ENCODE peak calls at places on chromosomes 6 and 20, in nine cellular contexts. C is endothelial cell of umbilical vein, L is upper lobe of left lung, X is breast epithelium, A is suprapubic skin, Q is GM23338, Y is K562, Z is transverse colon, D is stomach. W is an unnamed sample.
A peak's percentile ranks its signal among the peaks of the same experiment; 100 is the strongest.

GRCh38 chr20:1269235-1269634 is 3.1 kb downstream of the SNPH start:
- DNase-seq in C (no peak), L (no peak), X (no peak), A (no peak), Q (no peak), Y (no peak), Z (no peak), D (no peak), W (no peak)

GRCh38 chr20:56748476-56749377 is 119.6 kb downstream of the TFAP2C start:
- DNase-seq in C (no peak), L (no peak), X (peak; percentile 48), A (no peak), Q (no peak), Y (no peak), Z (no peak), D (no peak), W (no peak)

GRCh38 chr20:49318091-49318429 is 40.2 kb upstream of the ZNFX1 start:
- DNase-seq in C (no peak), L (no peak), X (no peak), A (no peak), Q (peak; percentile 42), Y (no peak), Z (no peak), D (no peak), W (no peak)

GRCh38 chr6:15464211-15464725 is 198.6 kb downstream of the DTNBP1 start:
- DNase-seq in C (peak; percentile 22), L (no peak), X (no peak), A (no peak), Q (peak; percentile 77), Y (peak; percentile 63), Z (peak; percentile 47), D (peak; percentile 55), W (no peak)

GRCh38 chr6:14726816-14727493 is 518.9 kb upstream of the JARID2 start:
- DNase-seq in C (no peak), L (no peak), X (no peak), A (no peak), Q (no peak), Y (no peak), Z (no peak), D (no peak), W (no peak)

GRCh38 chr6:39452306-39452705 is 129.8 kb upstream of the KCNK16 start:
- DNase-seq in C (no peak), L (no peak), X (no peak), A (no peak), Q (no peak), Y (no peak), Z (no peak), D (no peak), W (no peak)

GRCh38 chr20:7301807-7302206 is 534.3 kb downstream of the BMP2 start:
- DNase-seq in C (no peak), L (no peak), X (no peak), A (no peak), Q (peak; percentile 2), Y (no peak), Z (no peak), D (no peak), W (no peak)

GRCh38 chr6:138614151-138614550 is 114.9 kb upstream of the NHSL1 start:
- DNase-seq in C (no peak), L (no peak), X (no peak), A (no peak), Q (no peak), Y (no peak), Z (no peak), D (no peak), W (no peak)

GRCh38 chr6:138521800-138522199 is 22.5 kb upstream of the NHSL1 start:
- DNase-seq in C (peak; percentile 34), L (no peak), X (no peak), A (no peak), Q (no peak), Y (no peak), Z (no peak), D (no peak), W (no peak)

GRCh38 chr6:36443951-36444428 is 1.2 kb downstream of the KCTD20 start:
- DNase-seq in C (peak; percentile 36), L (no peak), X (no peak), A (no peak), Q (peak; percentile 79), Y (peak; percentile 67), Z (no peak), D (no peak), W (no peak)

GRCh38 chr6:107114872-107115694 is at the start of gene BEND3:
- DNase-seq in C (no peak), L (peak; percentile 91), X (no peak), A (no peak), Q (peak; percentile 69), Y (peak; percentile 70), Z (peak; percentile 38), D (peak; percentile 32), W (peak; percentile 9)

GRCh38 chr6:37233541-37233940 is 24.0 kb upstream of the TBC1D22B start:
- DNase-seq in C (no peak), L (no peak), X (no peak), A (no peak), Q (no peak), Y (no peak), Z (no peak), D (no peak), W (no peak)

GRCh38 chr6:93675856-93676255 is 256.5 kb upstream of the EPHA7 start:
- DNase-seq in C (no peak), L (no peak), X (no peak), A (no peak), Q (no peak), Y (no peak), Z (no peak), D (no peak), W (no peak)

GRCh38 chr6:17923401-17923863 is 64.0 kb downstream of the KIF13A start:
- DNase-seq in C (peak; percentile 41), L (no peak), X (no peak), A (no peak), Q (no peak), Y (no peak), Z (no peak), D (no peak), W (no peak)

GRCh38 chr6:17930321-17930993 is 57.0 kb downstream of the KIF13A start:
- DNase-seq in C (peak; percentile 92), L (no peak), X (no peak), A (no peak), Q (no peak), Y (peak; percentile 51), Z (no peak), D (no peak), W (no peak)

GRCh38 chr6:17931227-17931626 is 56.2 kb downstream of the KIF13A start:
- DNase-seq in C (no peak), L (no peak), X (no peak), A (no peak), Q (no peak), Y (no peak), Z (no peak), D (no peak), W (no peak)

GRCh38 chr6:17928514-17929430 is 58.7 kb downstream of the KIF13A start:
- DNase-seq in C (peak; percentile 73), L (no peak), X (no peak), A (no peak), Q (no peak), Y (no peak), Z (no peak), D (no peak), W (no peak)

DNA sequence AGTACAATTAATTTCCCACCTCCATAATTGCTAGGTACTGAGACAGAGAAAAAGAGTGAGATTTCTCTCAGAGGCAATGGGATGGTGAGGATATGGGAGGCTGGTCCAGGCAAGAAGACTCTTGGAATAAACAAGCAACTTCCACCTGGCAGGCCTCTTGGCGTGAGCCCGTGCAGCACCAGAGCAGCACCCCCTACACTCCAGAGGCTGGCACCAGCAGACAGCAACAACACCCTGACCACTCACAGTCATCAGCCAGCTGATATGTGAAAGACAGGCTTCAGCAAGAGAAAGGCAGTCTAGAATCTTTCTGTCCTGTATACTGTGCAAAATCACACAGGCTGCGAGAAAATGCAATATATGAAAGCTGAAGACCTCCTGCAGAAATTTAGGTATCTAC is 59.7 kb downstream of the KIF13A start:
- DNase-seq in C (no peak), L (no peak), X (no peak), A (no peak), Q (no peak), Y (no peak), Z (no peak), D (no peak), W (no peak)
- H3K4me1 ChIP-seq in C (peaks cover 59% of the 10 kb centered on the region), L (peaks cover 31% of the 10 kb centered on the region), X (no peaks in the 10 kb centered on the region), A (peaks cover 54% of the 10 kb centered on the region), Q (peaks cover 56% of the 10 kb centered on the region), Y (peaks cover 65% of the 10 kb centered on the region), Z (no peaks in the 10 kb centered on the region), D (peaks cover 80% of the 10 kb centered on the region), W (no peaks in the 10 kb centered on the region)

DNA sequence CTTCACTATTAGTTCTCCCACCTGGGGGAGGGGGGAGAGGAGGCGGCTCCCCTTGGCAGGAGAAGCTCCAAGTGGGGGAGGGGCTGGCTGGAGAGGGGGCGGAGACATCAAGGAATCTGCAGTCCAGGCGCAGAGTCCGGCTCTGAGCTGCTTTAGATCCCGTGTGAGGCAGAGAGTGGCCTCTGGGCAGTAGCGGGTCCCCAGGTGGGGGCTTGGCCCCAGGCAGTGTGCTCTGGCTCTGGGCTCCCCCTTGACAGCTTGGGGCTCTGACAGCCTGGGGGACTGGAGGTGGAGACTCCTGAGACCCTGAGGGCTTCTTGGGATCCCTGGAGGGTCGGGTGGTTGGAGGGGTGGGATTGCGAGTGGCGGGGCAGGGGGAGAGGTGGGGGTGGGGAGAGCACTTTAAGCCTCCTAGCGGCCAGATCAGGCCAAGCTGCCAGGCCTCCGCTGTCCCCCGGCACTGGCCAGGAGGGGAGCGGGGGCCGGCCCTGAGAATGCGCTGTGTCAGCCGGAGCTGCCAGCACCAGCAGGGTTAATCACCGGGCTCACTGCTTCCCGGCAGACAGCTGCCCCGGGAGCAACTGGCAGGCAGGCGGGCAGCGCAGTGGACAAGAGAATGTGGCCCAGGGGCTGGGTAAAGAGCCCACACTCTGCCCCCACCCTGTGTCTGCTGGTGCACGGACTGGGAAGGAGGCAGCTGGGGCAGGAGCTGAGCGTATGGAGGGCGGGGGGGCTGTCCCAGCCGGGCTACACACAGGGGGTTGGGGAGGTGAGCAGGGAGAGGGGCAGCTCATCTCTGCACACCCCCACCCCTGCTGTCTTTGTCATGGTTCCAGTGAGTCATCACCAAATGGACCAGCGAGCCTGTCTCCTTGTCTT is 1.8 kb upstream of the LAMA5 start:
- DNase-seq in C (peak; percentile 50), L (peak; percentile 77), X (no peak), A (no peak), Q (peak; percentile 88), Y (peak; percentile 75), Z (peak; percentile 59), D (peak; percentile 47), W (no peak)
- TF ChIP-seq POLR2AphosphoS5 in C (peak; percentile 18), L (no peak), X (no peak), A (no peak), Q (peak; percentile 56), Y (no peak), Z (peak; percentile 12), D (no peak), W (no peak)

GRCh38 chr20:62644802-62645496 is 2.6 kb downstream of the SLCO4A1 start:
- DNase-seq in C (no peak), L (no peak), X (no peak), A (no peak), Q (no peak), Y (no peak), Z (peak; percentile 81), D (peak; percentile 84), W (no peak)
- H3K4me1 ChIP-seq in C (peaks cover 4% of the 10 kb centered on the region), L (peaks cover 69% of the 10 kb centered on the region), X (peaks cover 17% of the 10 kb centered on the region), A (peaks cover 71% of the 10 kb centered on the region), Q (peaks cover 7% of the 10 kb centered on the region), Y (peaks cover 10% of the 10 kb centered on the region), Z (peaks cover 56% of the 10 kb centered on the region), D (peaks cover 86% of the 10 kb centered on the region), W (peaks cover 16% of the 10 kb centered on the region)

DNA sequence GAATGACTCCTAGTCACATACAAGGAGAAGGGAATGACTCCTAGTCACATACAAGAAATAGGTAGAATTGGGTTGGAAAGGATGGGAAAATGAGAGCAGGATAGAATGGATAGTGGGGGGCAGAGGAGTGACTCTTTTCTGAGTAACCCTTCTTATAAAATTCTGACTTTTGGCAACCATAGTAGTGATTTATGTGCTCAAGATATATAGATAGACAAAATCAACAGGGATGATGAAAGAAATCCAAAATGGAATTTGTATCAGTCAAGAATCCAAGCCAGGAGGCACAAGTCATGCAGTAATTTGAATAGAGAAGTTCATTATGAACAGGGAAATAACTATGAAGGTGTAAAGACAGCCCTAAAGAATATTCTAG is 41.7 kb downstream of the ADAT2 start:
- DNase-seq in C (no peak), L (no peak), X (no peak), A (no peak), Q (no peak), Y (no peak), Z (no peak), D (no peak), W (no peak)
- TF ChIP-seq POLR2AphosphoS5 in C (no peak), L (no peak), X (no peak), A (no peak), Q (no peak), Y (no peak), Z (no peak), D (no peak), W (no peak)

W was measured in prostate gland.